ENCODE peak calls at places on chromosomes 2 and 18, in seven cellular contexts. K is stimulated activated CD4-positive, alpha-beta T cell treated with anti-CD3 and anti-CD28 coated beads, TNF-alpha, amount 100 ng/mL, for 24 hours; D is occipital lobe; M is progenitor cell of endocrine pancreas; G is GM04504; I is SW 1271; P is aorta. Y is an unnamed sample.
A peak's percentile ranks its signal among the peaks of the same experiment; 100 is the strongest.

GRCh38 chr2:109160714-109161440 is 31.9 kb downstream of the SH3RF3 start:
- DNase-seq in K (no peak), D (no peak), M (no peak), G (no peak), I (no peak), P (no peak), Y (no peak)

GRCh38 chr18:3649559-3650426 is 199.8 kb downstream of the TGIF1 start:
- DNase-seq in K (no peak), D (no peak), M (no peak), G (no peak), I (peak; percentile 32), P (peak; percentile 63), Y (peak; percentile 88)

GRCh38 chr18:944440-944839 is 39.8 kb downstream of the ADCYAP1 start:
- DNase-seq in K (no peak), D (no peak), M (no peak), G (peak; percentile 54), I (no peak), P (no peak), Y (peak; percentile 68)

GRCh38 chr2:212904646-212905045 is 246.8 kb downstream of the IKZF2 start:
- DNase-seq in K (no peak), D (no peak), M (no peak), G (no peak), I (no peak), P (no peak), Y (no peak)

GRCh38 chr2:72915907-72916742 is 1.2 kb upstream of the EMX1 start:
- DNase-seq in K (no peak), D (no peak), M (peak; percentile 57), G (no peak), I (no peak), P (peak; percentile 45), Y (peak; percentile 62)

GRCh38 chr2:43075054-43075593 is 151.3 kb downstream of the ZFP36L2 start:
- DNase-seq in K (no peak), D (no peak), M (no peak), G (peak; percentile 96), I (peak; percentile 89), P (peak; percentile 92), Y (peak; percentile 93)

GRCh38 chr2:200063155-200063554 is 107.8 kb downstream of the MAIP1 start:
- DNase-seq in K (no peak), D (no peak), M (no peak), G (no peak), I (no peak), P (no peak), Y (no peak)

GRCh38 chr18:58578835-58579560 is 49.9 kb downstream of the ALPK2 start:
- DNase-seq in K (no peak), D (no peak), M (no peak), G (peak; percentile 87), I (no peak), P (no peak), Y (peak; percentile 65)

GRCh38 chr2:10297191-10297700 is 5.5 kb upstream of the HPCAL1 start:
- DNase-seq in K (no peak), D (no peak), M (no peak), G (no peak), I (no peak), P (no peak), Y (no peak)

GRCh38 chr2:21333694-21334093 is 209.9 kb downstream of the TDRD15 start:
- DNase-seq in K (no peak), D (no peak), M (no peak), G (no peak), I (no peak), P (no peak), Y (no peak)

GRCh38 chr2:73896362-73897239 is 3.8 kb downstream of the ACTG2 start:
- DNase-seq in K (no peak), D (no peak), M (no peak), G (peak; percentile 87), I (no peak), P (peak; percentile 57), Y (peak; percentile 12)

GRCh38 chr2:73963385-73964120 is 21.2 kb upstream of the TET3 start:
- DNase-seq in K (no peak), D (no peak), M (no peak), G (no peak), I (no peak), P (no peak), Y (no peak)

GRCh38 chr18:14100503-14101286 is 31.5 kb downstream of the ZNF519 start:
- DNase-seq in K (no peak), D (no peak), M (no peak), G (no peak), I (no peak), P (no peak), Y (no peak)

GRCh38 chr2:26273501-26273900 is 28.8 kb downstream of the HADHB start:
- DNase-seq in K (no peak), D (no peak), M (no peak), G (no peak), I (no peak), P (no peak), Y (no peak)

GRCh38 chr2:64938607-64939285 is 50.5 kb upstream of the SLC1A4 start:
- DNase-seq in K (no peak), D (no peak), M (no peak), G (no peak), I (no peak), P (no peak), Y (no peak)

GRCh38 chr2:133266926-133267590 is 301.2 kb downstream of the NCKAP5 start:
- DNase-seq in K (no peak), D (no peak), M (peak; percentile 9), G (no peak), I (no peak), P (no peak), Y (peak; percentile 60)

GRCh38 chr18:58862851-58863538 is 1.7 kb upstream of the ZNF532 start:
- DNase-seq in K (no peak), D (peak; percentile 28), M (no peak), G (no peak), I (peak; percentile 32), P (no peak), Y (no peak)

GRCh38 chr18:36035253-36035652 is 32.1 kb downstream of the RPRD1A start:
- DNase-seq in K (no peak), D (no peak), M (no peak), G (no peak), I (no peak), P (no peak), Y (no peak)

GRCh38 chr2:239311132-239312040 is 89.4 kb downstream of the HDAC4 start:
- DNase-seq in K (no peak), D (no peak), M (peak; percentile 2), G (peak; percentile 62), I (no peak), P (no peak), Y (no peak)

GRCh38 chr18:70981400-70982140 is 692.7 kb downstream of the SOCS6 start:
- DNase-seq in K (no peak), D (no peak), M (no peak), G (no peak), I (no peak), P (no peak), Y (no peak)

GRCh38 chr2:127526940-127527804 is 883 bp upstream of the IWS1 start:
- DNase-seq in K (no peak), D (no peak), M (no peak), G (no peak), I (no peak), P (no peak), Y (peak; percentile 6)

GRCh38 chr2:71858056-71858455 is 289.6 kb downstream of the CYP26B1 start:
- DNase-seq in K (no peak), D (no peak), M (no peak), G (no peak), I (no peak), P (no peak), Y (no peak)

GRCh38 chr2:231926180-231926741 is at the start of gene NPPC:
- DNase-seq in K (peak; percentile 62), D (peak; percentile 31), M (peak; percentile 75), G (peak; percentile 10), I (peak; percentile 57), P (peak; percentile 45), Y (peak; percentile 71)

GRCh38 chr2:232139786-232140562 is 178.5 kb downstream of the DIS3L2 start:
- DNase-seq in K (no peak), D (no peak), M (no peak), G (no peak), I (no peak), P (no peak), Y (no peak)

GRCh38 chr2:120889936-120890335 is 154.3 kb downstream of the GLI2 start:
- DNase-seq in K (no peak), D (no peak), M (no peak), G (no peak), I (no peak), P (no peak), Y (no peak)

GRCh38 chr2:23096905-23097602 is 287.9 kb upstream of the KLHL29 start:
- DNase-seq in K (no peak), D (no peak), M (no peak), G (no peak), I (no peak), P (no peak), Y (peak; percentile 13)

GRCh38 chr18:36953047-36953446 is 124.1 kb downstream of the KIAA1328 start:
- DNase-seq in K (no peak), D (no peak), M (no peak), G (no peak), I (no peak), P (no peak), Y (no peak)

GRCh38 chr2:95305341-95306058 is 8.4 kb downstream of the KCNIP3 start:
- DNase-seq in K (no peak), D (no peak), M (no peak), G (no peak), I (no peak), P (no peak), Y (peak; percentile 59)

GRCh38 chr2:88082781-88083180 is 15.2 kb downstream of the SMYD1 start:
- DNase-seq in K (no peak), D (no peak), M (no peak), G (no peak), I (no peak), P (no peak), Y (no peak)

GRCh38 chr2:23312996-23313606 is 71.9 kb upstream of the KLHL29 start:
- DNase-seq in K (no peak), D (no peak), M (no peak), G (no peak), I (peak; percentile 34), P (no peak), Y (peak; percentile 29)

GRCh38 chr2:241702155-241702404 is 241 bp downstream of the ING5 start:
- DNase-seq in K (peak; percentile 77), D (no peak), M (peak; percentile 73), G (peak; percentile 48), I (no peak), P (no peak), Y (no peak)

GRCh38 chr2:224083631-224084030 is 44.5 kb upstream of the SERPINE2 start:
- DNase-seq in K (no peak), D (no peak), M (no peak), G (no peak), I (no peak), P (no peak), Y (no peak)

GRCh38 chr2:173982918-173983317 is 17.7 kb upstream of the SP3 start:
- DNase-seq in K (no peak), D (peak; percentile 59), M (no peak), G (no peak), I (no peak), P (peak; percentile 61), Y (no peak)

GRCh38 chr2:122029945-122030344 is 274.5 kb downstream of the TSN start:
- DNase-seq in K (no peak), D (no peak), M (no peak), G (no peak), I (no peak), P (no peak), Y (no peak)